ENCODE peak calls at places on chromosomes 1 and 21, in eight cellular contexts. One of them, this sample, is unnamed.

GRCh38 chr1:203183828-203184227 is 2.7 kb downstream of the CHI3L1 start:
- DNase-seq in lower leg skin: no peak
- DNase-seq in neuronal stem cell: no peak
- DNase-seq in A549: no peak
- DNase-seq in endodermal cell: no peak
- DNase-seq in H7: no peak
- DNase-seq in SK-N-MC: no peak
- DNase-seq in CD8-positive, alpha-beta memory T cell: no peak
- DNase-seq in this sample: no peak

GRCh38 chr1:59061876-59062275 is 235.0 kb upstream of the FGGY start:
- DNase-seq in CD8-positive, alpha-beta memory T cell: no peak
- DNase-seq in lower leg skin: peak; percentile 89
- DNase-seq in neuronal stem cell: no peak
- DNase-seq in H7: no peak
- DNase-seq in SK-N-MC: no peak
- DNase-seq in A549: no peak
- DNase-seq in endodermal cell: no peak
- DNase-seq in this sample: peak; percentile 98

GRCh38 chr1:40110389-40110788 is 13.3 kb upstream of the PPT1 start:
- DNase-seq in neuronal stem cell: no peak
- DNase-seq in lower leg skin: no peak
- DNase-seq in SK-N-MC: no peak
- DNase-seq in A549: no peak
- DNase-seq in H7: no peak
- DNase-seq in CD8-positive, alpha-beta memory T cell: no peak
- DNase-seq in endodermal cell: no peak
- DNase-seq in this sample: no peak

GRCh38 chr1:198641506-198641905 is 2.7 kb downstream of the PTPRC start:
- DNase-seq in H7: no peak
- DNase-seq in CD8-positive, alpha-beta memory T cell: no peak
- DNase-seq in endodermal cell: no peak
- DNase-seq in lower leg skin: no peak
- DNase-seq in neuronal stem cell: no peak
- DNase-seq in SK-N-MC: no peak
- DNase-seq in A549: no peak
- DNase-seq in this sample: no peak

GRCh38 chr1:3547055-3548005 is 64.0 kb downstream of the MEGF6 start:
- DNase-seq in H7: peak; percentile 69
- DNase-seq in neuronal stem cell: no peak
- DNase-seq in A549: no peak
- DNase-seq in lower leg skin: no peak
- DNase-seq in endodermal cell: peak; percentile 70
- DNase-seq in CD8-positive, alpha-beta memory T cell: no peak
- DNase-seq in SK-N-MC: no peak
- DNase-seq in this sample: no peak

GRCh38 chr21:19695796-19696195 is 1292.2 kb upstream of the TMPRSS15 start:
- DNase-seq in SK-N-MC: no peak
- DNase-seq in A549: no peak
- DNase-seq in endodermal cell: no peak
- DNase-seq in neuronal stem cell: no peak
- DNase-seq in CD8-positive, alpha-beta memory T cell: no peak
- DNase-seq in H7: no peak
- DNase-seq in lower leg skin: no peak
- DNase-seq in this sample: no peak

GRCh38 chr1:183590225-183591191 is at the start of gene NCF2:
- DNase-seq in A549: no peak
- DNase-seq in neuronal stem cell: no peak
- DNase-seq in CD8-positive, alpha-beta memory T cell: no peak
- DNase-seq in SK-N-MC: no peak
- DNase-seq in endodermal cell: no peak
- DNase-seq in lower leg skin: no peak
- DNase-seq in H7: no peak
- DNase-seq in this sample: no peak

GRCh38 chr1:204746838-204747442 is 61.4 kb upstream of the LRRN2 start:
- DNase-seq in H7: peak; percentile 59
- DNase-seq in neuronal stem cell: peak; percentile 52
- DNase-seq in CD8-positive, alpha-beta memory T cell: peak; percentile 15
- DNase-seq in A549: peak; percentile 50
- DNase-seq in endodermal cell: peak; percentile 84
- DNase-seq in lower leg skin: peak; percentile 79
- DNase-seq in SK-N-MC: no peak
- DNase-seq in this sample: peak; percentile 50

GRCh38 chr1:92306020-92306419 is 7.2 kb downstream of the RPAP2 start:
- DNase-seq in H7: no peak
- DNase-seq in endodermal cell: no peak
- DNase-seq in A549: no peak
- DNase-seq in CD8-positive, alpha-beta memory T cell: no peak
- DNase-seq in lower leg skin: no peak
- DNase-seq in SK-N-MC: no peak
- DNase-seq in neuronal stem cell: no peak
- DNase-seq in this sample: no peak

GRCh38 chr1:42776499-42776898 is 8.3 kb upstream of the TMEM269 start:
- DNase-seq in neuronal stem cell: no peak
- DNase-seq in H7: no peak
- DNase-seq in endodermal cell: no peak
- DNase-seq in lower leg skin: no peak
- DNase-seq in A549: no peak
- DNase-seq in CD8-positive, alpha-beta memory T cell: no peak
- DNase-seq in SK-N-MC: no peak
- DNase-seq in this sample: no peak

GRCh38 chr1:245330951-245331350 is 176.2 kb downstream of the KIF26B start:
- DNase-seq in A549: no peak
- DNase-seq in CD8-positive, alpha-beta memory T cell: no peak
- DNase-seq in endodermal cell: no peak
- DNase-seq in H7: peak; percentile 77
- DNase-seq in neuronal stem cell: no peak
- DNase-seq in lower leg skin: no peak
- DNase-seq in SK-N-MC: no peak
- DNase-seq in this sample: no peak

GRCh38 chr21:27393726-27394125 is 426.8 kb upstream of the ADAMTS5 start:
- DNase-seq in H7: no peak
- DNase-seq in neuronal stem cell: no peak
- DNase-seq in endodermal cell: no peak
- DNase-seq in CD8-positive, alpha-beta memory T cell: no peak
- DNase-seq in SK-N-MC: no peak
- DNase-seq in A549: no peak
- DNase-seq in lower leg skin: no peak
- DNase-seq in this sample: no peak

GRCh38 chr1:43367026-43367903 is 546 bp downstream of the ELOVL1 start:
- DNase-seq in endodermal cell: no peak
- DNase-seq in CD8-positive, alpha-beta memory T cell: no peak
- DNase-seq in SK-N-MC: no peak
- DNase-seq in neuronal stem cell: no peak
- DNase-seq in H7: peak; percentile 87
- DNase-seq in A549: peak; percentile 46
- DNase-seq in lower leg skin: no peak
- DNase-seq in this sample: no peak

GRCh38 chr1:77322061-77322900 is 40.5 kb downstream of the AK5 start:
- DNase-seq in CD8-positive, alpha-beta memory T cell: no peak
- DNase-seq in neuronal stem cell: no peak
- DNase-seq in H7: peak; percentile 5
- DNase-seq in endodermal cell: peak; percentile 64
- DNase-seq in lower leg skin: no peak
- DNase-seq in SK-N-MC: no peak
- DNase-seq in A549: peak; percentile 49
- DNase-seq in this sample: no peak

GRCh38 chr1:218514694-218515093 is 169.6 kb downstream of the TGFB2 start:
- DNase-seq in neuronal stem cell: no peak
- DNase-seq in H7: no peak
- DNase-seq in lower leg skin: no peak
- DNase-seq in A549: no peak
- DNase-seq in endodermal cell: no peak
- DNase-seq in CD8-positive, alpha-beta memory T cell: no peak
- DNase-seq in SK-N-MC: no peak
- DNase-seq in this sample: no peak

GRCh38 chr1:205692406-205692805 is 12.1 kb upstream of the SLC45A3 start:
- DNase-seq in endodermal cell: no peak
- DNase-seq in lower leg skin: peak; percentile 68
- DNase-seq in H7: no peak
- DNase-seq in SK-N-MC: no peak
- DNase-seq in neuronal stem cell: no peak
- DNase-seq in CD8-positive, alpha-beta memory T cell: no peak
- DNase-seq in A549: no peak
- DNase-seq in this sample: no peak

GRCh38 chr1:14970115-14970798 is 183.3 kb upstream of the TMEM51 start:
- DNase-seq in lower leg skin: peak; percentile 95
- DNase-seq in neuronal stem cell: no peak
- DNase-seq in CD8-positive, alpha-beta memory T cell: no peak
- DNase-seq in SK-N-MC: no peak
- DNase-seq in endodermal cell: peak; percentile 63
- DNase-seq in A549: peak; percentile 52
- DNase-seq in H7: peak; percentile 82
- DNase-seq in this sample: peak; percentile 81

GRCh38 chr1:45097944-45098343 is 85.9 kb downstream of the UROD start:
- DNase-seq in CD8-positive, alpha-beta memory T cell: no peak
- DNase-seq in neuronal stem cell: no peak
- DNase-seq in H7: no peak
- DNase-seq in A549: no peak
- DNase-seq in endodermal cell: no peak
- DNase-seq in lower leg skin: no peak
- DNase-seq in SK-N-MC: no peak
- DNase-seq in this sample: no peak

GRCh38 chr1:33996281-33996680 is 132.4 kb downstream of the HMGB4 start:
- DNase-seq in neuronal stem cell: no peak
- DNase-seq in endodermal cell: no peak
- DNase-seq in CD8-positive, alpha-beta memory T cell: no peak
- DNase-seq in A549: no peak
- DNase-seq in SK-N-MC: no peak
- DNase-seq in H7: no peak
- DNase-seq in lower leg skin: peak; percentile 40
- DNase-seq in this sample: no peak

GRCh38 chr21:25942145-25942544 is 207.4 kb downstream of the GABPA start:
- DNase-seq in SK-N-MC: no peak
- DNase-seq in endodermal cell: no peak
- DNase-seq in lower leg skin: no peak
- DNase-seq in CD8-positive, alpha-beta memory T cell: no peak
- DNase-seq in H7: no peak
- DNase-seq in A549: no peak
- DNase-seq in neuronal stem cell: no peak
- DNase-seq in this sample: no peak

GRCh38 chr1:237205400-237206064 is 163.5 kb downstream of the RYR2 start:
- DNase-seq in neuronal stem cell: no peak
- DNase-seq in H7: peak; percentile 10
- DNase-seq in endodermal cell: no peak
- DNase-seq in SK-N-MC: no peak
- DNase-seq in CD8-positive, alpha-beta memory T cell: no peak
- DNase-seq in lower leg skin: no peak
- DNase-seq in A549: no peak
- DNase-seq in this sample: no peak

GRCh38 chr1:21022279-21023040 is 154.2 kb downstream of the EIF4G3 start:
- DNase-seq in CD8-positive, alpha-beta memory T cell: no peak
- DNase-seq in H7: no peak
- DNase-seq in SK-N-MC: peak; percentile 75
- DNase-seq in endodermal cell: no peak
- DNase-seq in A549: peak; percentile 73
- DNase-seq in neuronal stem cell: no peak
- DNase-seq in lower leg skin: no peak
- DNase-seq in this sample: peak; percentile 66

GRCh38 chr1:44031900-44032817 is 897 bp upstream of the SLC6A9 start:
- DNase-seq in lower leg skin: no peak
- DNase-seq in SK-N-MC: no peak
- DNase-seq in A549: no peak
- DNase-seq in CD8-positive, alpha-beta memory T cell: no peak
- DNase-seq in neuronal stem cell: no peak
- DNase-seq in H7: peak; percentile 54
- DNase-seq in endodermal cell: no peak
- DNase-seq in this sample: no peak

DNA sequence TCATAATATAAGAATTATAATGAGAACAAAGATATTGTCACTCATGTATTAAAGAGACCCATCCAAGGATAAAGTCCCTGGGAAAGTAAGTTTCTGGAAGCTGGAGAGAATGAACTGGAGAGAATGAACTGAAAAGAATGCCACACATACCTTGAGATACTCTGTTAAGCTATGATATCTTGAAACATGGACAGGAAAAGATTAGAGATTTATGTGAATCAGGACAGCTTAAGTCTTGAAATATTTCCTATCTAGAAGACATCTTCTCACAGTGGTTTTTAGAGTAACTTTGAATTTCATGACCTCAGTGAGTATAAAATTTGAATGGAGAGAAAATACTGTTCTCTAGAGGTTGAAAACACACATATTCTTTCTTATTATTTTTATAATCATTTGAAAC is 201.3 kb upstream of the HMCN1 start:
- DNase-seq in endodermal cell: no peak
- DNase-seq in lower leg skin: no peak
- DNase-seq in SK-N-MC: no peak
- DNase-seq in A549: no peak
- DNase-seq in H7: no peak
- DNase-seq in neuronal stem cell: no peak
- DNase-seq in CD8-positive, alpha-beta memory T cell: no peak
- DNase-seq in this sample: no peak
- H3K4me3 ChIP-seq in endodermal cell: no peak overlapping the region
- H3K4me3 ChIP-seq in lower leg skin: no peak overlapping the region
- H3K4me3 ChIP-seq in SK-N-MC: no peak overlapping the region
- H3K4me3 ChIP-seq in A549: no peak overlapping the region
- H3K4me3 ChIP-seq in H7: no peak overlapping the region
- H3K4me3 ChIP-seq in neuronal stem cell: no peak overlapping the region
- H3K4me3 ChIP-seq in CD8-positive, alpha-beta memory T cell: no peak overlapping the region
- H3K4me3 ChIP-seq in this sample: no peak overlapping the region

GRCh38 chr1:174964261-174964984 is 35.3 kb upstream of the CACYBP start:
- DNase-seq in SK-N-MC: no peak
- DNase-seq in endodermal cell: no peak
- DNase-seq in H7: no peak
- DNase-seq in neuronal stem cell: no peak
- DNase-seq in lower leg skin: no peak
- DNase-seq in A549: no peak
- DNase-seq in CD8-positive, alpha-beta memory T cell: no peak
- DNase-seq in this sample: peak; percentile 62
- H3K4me3 ChIP-seq in SK-N-MC: no peak overlapping the region
- H3K4me3 ChIP-seq in endodermal cell: no peak overlapping the region
- H3K4me3 ChIP-seq in H7: no peak overlapping the region
- H3K4me3 ChIP-seq in neuronal stem cell: no peak overlapping the region
- H3K4me3 ChIP-seq in lower leg skin: no peak overlapping the region
- H3K4me3 ChIP-seq in A549: no peak overlapping the region
- H3K4me3 ChIP-seq in CD8-positive, alpha-beta memory T cell: peak overlapping the region; percentile 50
- H3K4me3 ChIP-seq in this sample: no peak overlapping the region

GRCh38 chr1:65795311-65795710 is 2.6 kb downstream of the PDE4B start:
- DNase-seq in CD8-positive, alpha-beta memory T cell: no peak
- DNase-seq in endodermal cell: no peak
- DNase-seq in neuronal stem cell: no peak
- DNase-seq in H7: no peak
- DNase-seq in A549: no peak
- DNase-seq in lower leg skin: no peak
- DNase-seq in SK-N-MC: no peak
- DNase-seq in this sample: no peak
- H3K4me3 ChIP-seq in CD8-positive, alpha-beta memory T cell: no peak overlapping the region
- H3K4me3 ChIP-seq in endodermal cell: no peak overlapping the region
- H3K4me3 ChIP-seq in neuronal stem cell: no peak overlapping the region
- H3K4me3 ChIP-seq in H7: no peak overlapping the region
- H3K4me3 ChIP-seq in A549: no peak overlapping the region
- H3K4me3 ChIP-seq in lower leg skin: no peak overlapping the region
- H3K4me3 ChIP-seq in SK-N-MC: no peak overlapping the region
- H3K4me3 ChIP-seq in this sample: no peak overlapping the region

DNA sequence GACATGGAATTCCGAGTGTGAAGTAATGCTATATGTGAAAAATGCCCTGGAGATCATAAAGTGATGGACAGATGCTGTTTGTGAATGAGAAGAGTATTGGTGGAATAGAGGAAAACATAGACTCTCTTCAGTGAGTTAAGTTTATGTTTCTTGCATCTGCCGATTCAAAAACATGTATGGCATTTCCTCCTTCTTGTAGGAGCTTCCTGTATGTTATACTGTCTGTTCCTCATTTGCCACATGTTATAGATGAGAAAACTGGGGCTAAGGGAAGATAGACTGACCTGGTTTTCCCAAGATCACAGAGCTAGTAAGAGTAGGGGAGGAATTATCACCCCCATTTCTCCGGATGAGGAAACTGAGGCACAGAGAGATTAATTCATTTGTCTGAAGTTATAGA is 41.1 kb upstream of the IL20 start:
- DNase-seq in CD8-positive, alpha-beta memory T cell: no peak
- DNase-seq in neuronal stem cell: no peak
- DNase-seq in endodermal cell: no peak
- DNase-seq in lower leg skin: no peak
- DNase-seq in SK-N-MC: no peak
- DNase-seq in A549: no peak
- DNase-seq in H7: no peak
- DNase-seq in this sample: no peak
- H3K4me3 ChIP-seq in CD8-positive, alpha-beta memory T cell: no peak overlapping the region
- H3K4me3 ChIP-seq in neuronal stem cell: no peak overlapping the region
- H3K4me3 ChIP-seq in endodermal cell: no peak overlapping the region
- H3K4me3 ChIP-seq in lower leg skin: no peak overlapping the region
- H3K4me3 ChIP-seq in SK-N-MC: no peak overlapping the region
- H3K4me3 ChIP-seq in A549: no peak overlapping the region
- H3K4me3 ChIP-seq in H7: no peak overlapping the region
- H3K4me3 ChIP-seq in this sample: no peak overlapping the region